ENCODE peak calls at places on chromosomes 2 and 18, in four cellular contexts. B, S, P and E are unnamed samples.

GRCh38 chr2:109318150-109318948 is 189.3 kb downstream of the SH3RF3 start:
- DNase-seq in P (peak; percentile 98), S (peak; percentile 94), B (peak; percentile 78), E (no peak)

GRCh38 chr2:71498261-71498701 is 44.9 kb downstream of the DYSF start:
- DNase-seq in S (peak; percentile 97), P (peak; percentile 89), B (no peak), E (peak; percentile 97)

GRCh38 chr2:111640480-111640879 is 243.5 kb downstream of the ANAPC1 start:
- DNase-seq in S (no peak), P (no peak), B (no peak), E (peak; percentile 92)

GRCh38 chr2:220227272-220227920 is 600.0 kb downstream of the SLC4A3 start:
- DNase-seq in P (peak; percentile 81), S (peak; percentile 82), B (no peak), E (peak; percentile 50)

GRCh38 chr2:237143676-237144440 is 58.2 kb downstream of the COPS8 start:
- DNase-seq in B (no peak), P (peak; percentile 67), S (peak; percentile 56), E (peak; percentile 79)

GRCh38 chr2:10990561-10991111 is 78.9 kb downstream of the KCNF1 start:
- DNase-seq in S (no peak), B (no peak), P (no peak), E (peak; percentile 43)

GRCh38 chr2:224938670-224939309 is 103.5 kb downstream of the DOCK10 start:
- DNase-seq in P (peak; percentile 88), S (peak; percentile 79), B (no peak), E (no peak)

GRCh38 chr2:159084395-159085370 is 116.2 kb downstream of the TANC1 start:
- DNase-seq in B (no peak), P (peak; percentile 40), S (peak; percentile 93), E (no peak)

GRCh38 chr2:142675398-142675797 is 202.1 kb upstream of the KYNU start:
- DNase-seq in P (peak; percentile 25), S (peak; percentile 2), B (no peak), E (no peak)

GRCh38 chr18:8982416-8983183 is 119.9 kb upstream of the NDUFV2 start:
- DNase-seq in P (peak; percentile 74), S (peak; percentile 84), B (peak; percentile 78), E (peak; percentile 54)

GRCh38 chr2:71718686-71719085 is 265.3 kb downstream of the DYSF start:
- DNase-seq in P (no peak), B (no peak), S (no peak), E (no peak)

GRCh38 chr18:11581286-11581685 is 28.1 kb upstream of the SLC35G4 start:
- DNase-seq in P (no peak), B (no peak), S (no peak), E (no peak)

GRCh38 chr2:175574069-175574468 is 392.6 kb upstream of the ATP5MC3 start:
- DNase-seq in S (no peak), B (no peak), P (no peak), E (no peak)

GRCh38 chr2:101678379-101678778 is 19.1 kb upstream of the MAP4K4 start:
- DNase-seq in B (no peak), S (peak; percentile 42), P (no peak), E (no peak)

GRCh38 chr2:125564471-125564870 is 1091.5 kb upstream of the GYPC start:
- DNase-seq in B (no peak), S (no peak), P (no peak), E (no peak)

GRCh38 chr2:121705958-121706357 is 30.7 kb downstream of the NIFK start:
- DNase-seq in P (no peak), S (no peak), B (no peak), E (no peak)

GRCh38 chr2:238589591-238590460 is 163.1 kb downstream of the ASB1 start:
- DNase-seq in P (no peak), S (no peak), B (no peak), E (no peak)

GRCh38 chr18:37322497-37323035 is 243.0 kb downstream of the CELF4 start:
- DNase-seq in P (peak; percentile 21), B (no peak), S (peak; percentile 2), E (no peak)

GRCh38 chr18:13163167-13163927 is 55.2 kb upstream of the LDLRAD4 start:
- DNase-seq in B (no peak), P (peak; percentile 16), S (peak; percentile 26), E (no peak)

GRCh38 chr18:45910405-45911023 is 56.6 kb downstream of the EPG5 start:
- DNase-seq in S (peak; percentile 5), P (peak; percentile 49), B (peak; percentile 75), E (peak; percentile 32)

GRCh38 chr2:49222975-49223528 is 68.7 kb upstream of the FSHR start:
- DNase-seq in S (no peak), B (no peak), P (no peak), E (no peak)

GRCh38 chr2:159595410-159596046 is 20.8 kb downstream of the BAZ2B start:
- DNase-seq in S (peak; percentile 27), B (no peak), P (peak; percentile 35), E (no peak)

GRCh38 chr18:45416168-45416567 is 199.1 kb upstream of the SLC14A2 start:
- DNase-seq in B (no peak), S (peak; percentile 42), P (no peak), E (peak; percentile 32)

GRCh38 chr2:240990726-240991377 is 7.6 kb upstream of the SNED1 start:
- DNase-seq in P (no peak), B (peak; percentile 42), S (no peak), E (no peak)

GRCh38 chr2:232908695-232909094 is 38.6 kb downstream of the SNORC start:
- DNase-seq in P (no peak), S (no peak), B (no peak), E (no peak)

GRCh38 chr2:61017556-61018318 is at the start of the genes PEX13 and PUS10:
- DNase-seq in S (peak; percentile 71), P (peak; percentile 69), B (peak; percentile 87), E (no peak)

GRCh38 chr2:62459672-62460071 is 46.3 kb downstream of the TMEM17 start:
- DNase-seq in B (no peak), S (no peak), P (no peak), E (no peak)

GRCh38 chr2:120053891-120054290 is 41.0 kb downstream of the EPB41L5 start:
- DNase-seq in S (peak; percentile 54), P (peak; percentile 21), B (no peak), E (peak; percentile 67)

DNA sequence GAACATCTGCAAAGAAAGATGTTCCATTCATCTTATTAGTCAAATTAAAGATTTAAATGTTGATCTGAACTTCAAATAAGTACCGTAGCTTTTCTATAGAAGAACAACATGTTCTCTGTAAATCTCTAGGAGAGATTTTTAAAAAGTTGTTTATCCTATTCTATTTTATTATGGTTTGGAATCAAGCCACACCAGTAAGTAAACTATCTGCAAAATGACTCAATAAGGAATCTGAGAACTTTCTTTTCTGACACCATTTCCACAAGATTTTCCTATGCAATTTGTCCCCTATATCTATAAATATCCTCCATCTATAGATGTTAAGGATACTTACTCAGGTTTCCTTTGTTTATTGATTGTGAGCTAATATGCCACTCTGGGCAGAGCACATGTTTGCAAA is 736.6 kb downstream of the CBLN2 start:
- DNase-seq in B (no peak), P (peak; percentile 12), S (no peak), E (no peak)
- H3K9me3 ChIP-seq in B (no peaks in the 10 kb centered on the region), P (peaks cover 2% of the 10 kb centered on the region), S (no peaks in the 10 kb centered on the region), E (peaks cover 4% of the 10 kb centered on the region)

GRCh38 chr2:127707890-127708648 is 6.8 kb downstream of the SFT2D3 start:
- DNase-seq in B (no peak), S (no peak), P (no peak), E (peak; percentile 12)
- H3K36me3 ChIP-seq in B (peaks cover 44% of the 10 kb centered on the region), S (peaks cover 27% of the 10 kb centered on the region), P (peaks cover 37% of the 10 kb centered on the region), E (peaks cover 3% of the 10 kb centered on the region)

GRCh38 chr18:48843596-48843995 is 107.2 kb downstream of the SMAD7 start:
- DNase-seq in B (no peak), P (no peak), S (no peak), E (no peak)
- H3K4me1 ChIP-seq in B (no peaks in the 10 kb centered on the region), P (peaks cover 21% of the 10 kb centered on the region), S (peaks cover 48% of the 10 kb centered on the region), E (peaks cover 38% of the 10 kb centered on the region)

GRCh38 chr2:99127999-99128398 is 13.5 kb upstream of the C2orf15 start:
- DNase-seq in B (no peak), P (no peak), S (no peak), E (no peak)
- H3K9me3 ChIP-seq in B (no peaks in the 10 kb centered on the region), P (no peaks in the 10 kb centered on the region), S (no peaks in the 10 kb centered on the region), E (no peaks in the 10 kb centered on the region)

DNA sequence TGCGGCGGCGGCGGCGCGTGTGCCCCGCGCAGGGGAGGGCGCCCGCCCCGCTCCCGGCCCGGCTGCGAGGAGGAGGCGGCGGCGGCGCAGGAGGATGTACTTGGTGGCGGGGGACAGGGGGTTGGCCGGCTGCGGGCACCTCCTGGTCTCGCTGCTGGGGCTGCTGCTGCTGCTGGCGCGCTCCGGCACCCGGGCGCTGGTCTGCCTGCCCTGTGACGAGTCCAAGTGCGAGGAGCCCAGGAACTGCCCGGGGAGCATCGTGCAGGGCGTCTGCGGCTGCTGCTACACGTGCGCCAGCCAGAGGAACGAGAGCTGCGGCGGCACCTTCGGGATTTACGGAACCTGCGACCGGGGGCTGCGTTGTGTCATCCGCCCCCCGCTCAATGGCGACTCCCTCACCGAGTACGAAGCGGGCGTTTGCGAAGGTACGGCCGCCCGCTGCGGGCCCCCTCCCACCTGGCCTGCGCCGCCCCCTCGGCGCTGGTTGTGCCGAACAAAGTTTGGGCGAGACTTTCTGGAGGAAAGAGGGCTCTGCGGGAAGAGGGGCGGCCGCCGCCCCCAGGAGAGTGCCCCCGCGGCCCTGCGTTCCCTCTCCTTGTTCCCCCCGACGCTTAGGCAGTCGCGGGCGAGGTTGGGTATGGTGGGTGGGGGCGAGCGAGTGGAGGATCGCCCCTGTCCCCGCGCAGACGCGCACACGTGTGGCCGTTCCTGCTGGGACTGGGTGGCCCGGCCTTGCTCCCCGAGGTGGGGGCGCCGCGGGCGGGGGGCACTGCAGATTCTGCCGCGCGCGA is 816 bp downstream of the CRIM1 start:
- DNase-seq in S (no peak), B (peak; percentile 64), P (peak; percentile 34), E (no peak)
- H3K36me3 ChIP-seq in S (no peaks in the 10 kb centered on the region), B (no peaks in the 10 kb centered on the region), P (peaks cover 4% of the 10 kb centered on the region), E (peaks cover 2% of the 10 kb centered on the region)

GRCh38 chr18:14976736-14977430 is 228.9 kb downstream of the ANKRD30B start:
- DNase-seq in P (no peak), S (no peak), B (no peak), E (peak; percentile 12)
- H3K4me1 ChIP-seq in P (no peaks in the 10 kb centered on the region), S (no peaks in the 10 kb centered on the region), B (no peaks in the 10 kb centered on the region), E (peaks cover 5% of the 10 kb centered on the region)

GRCh38 chr2:123518387-123518786 is 506.7 kb upstream of the CNTNAP5 start:
- DNase-seq in B (no peak), P (no peak), S (no peak), E (peak; percentile 75)
- H3K9me3 ChIP-seq in B (no peaks in the 10 kb centered on the region), P (peaks cover 1% of the 10 kb centered on the region), S (no peaks in the 10 kb centered on the region), E (peaks cover 2% of the 10 kb centered on the region)

DNA sequence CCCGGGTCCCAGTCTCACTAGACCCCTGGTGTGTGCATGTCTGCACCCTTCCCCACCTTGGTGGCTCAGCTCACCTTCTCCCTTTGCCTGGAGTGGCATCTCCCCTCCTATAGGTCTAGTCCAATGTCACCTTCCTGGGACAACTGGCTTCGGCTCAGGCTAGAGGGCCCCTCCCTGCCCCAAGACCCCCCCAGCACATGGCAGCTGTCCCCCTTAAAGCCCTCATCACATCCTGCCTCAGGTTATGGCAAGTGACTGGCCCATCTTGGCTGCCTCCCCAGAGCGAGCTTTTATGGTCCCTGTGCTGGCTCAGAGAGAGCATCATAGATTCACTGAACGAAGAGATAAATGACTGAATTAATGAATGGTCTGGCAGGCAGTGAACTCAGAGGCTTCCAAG is 9.6 kb downstream of the CAPG start:
- DNase-seq in P (no peak), S (no peak), B (peak; percentile 9), E (no peak)
- H3K36me3 ChIP-seq in P (peaks cover 14% of the 10 kb centered on the region), S (peaks cover 5% of the 10 kb centered on the region), B (peaks cover 21% of the 10 kb centered on the region), E (no peaks in the 10 kb centered on the region)

GRCh38 chr2:191351921-191352320 is 106.7 kb downstream of the MYO1B start:
- DNase-seq in P (peak; percentile 68), B (no peak), S (peak; percentile 66), E (no peak)
- H3K4me1 ChIP-seq in P (peaks cover 25% of the 10 kb centered on the region), B (no peaks in the 10 kb centered on the region), S (peaks cover 36% of the 10 kb centered on the region), E (peaks cover 16% of the 10 kb centered on the region)

GRCh38 chr2:229090231-229090630 is 180.9 kb downstream of the PID1 start:
- DNase-seq in B (peak; percentile 64), S (no peak), P (peak; percentile 2), E (no peak)
- H3K9me3 ChIP-seq in B (no peaks in the 10 kb centered on the region), S (no peaks in the 10 kb centered on the region), P (no peaks in the 10 kb centered on the region), E (no peaks in the 10 kb centered on the region)